ENCODE peak calls at places on chromosomes 2 and 18, in four cellular contexts. B, D, E and M are unnamed samples.

GRCh38 chr2:54559593-54560145 is 103.5 kb downstream of the SPTBN1 start:
- DNase-seq in E (no peak), D (peak), B (peak), M (peak)

GRCh38 chr2:186919272-186919671 is 70.3 kb upstream of the ZSWIM2 start:
- DNase-seq in E (no peak), B (peak), D (peak), M (no peak)

GRCh38 chr18:77249583-77250500 is at the start of gene GALR1:
- DNase-seq in B (no peak), D (no peak), E (no peak), M (peak)

GRCh38 chr2:33372940-33373553 is 103.4 kb upstream of the RASGRP3 start:
- DNase-seq in B (peak), E (no peak), D (peak), M (peak)

GRCh38 chr2:159712194-159712928 is at the start of gene MARCHF7:
- DNase-seq in E (peak), D (peak), B (peak), M (peak)

GRCh38 chr2:85291425-85292023 is 36.3 kb downstream of the TGOLN2 start:
- DNase-seq in D (no peak), B (no peak), E (no peak), M (no peak)

GRCh38 chr2:215970425-215970824 is 42.9 kb downstream of the MREG start:
- DNase-seq in E (no peak), B (no peak), D (peak), M (no peak)

GRCh38 chr2:239055756-239056493 is 208.0 kb downstream of the TWIST2 start:
- DNase-seq in D (no peak), B (peak), E (no peak), M (no peak)

GRCh38 chr2:226760412-226761194 is 39.0 kb downstream of the IRS1 start:
- DNase-seq in E (no peak), B (peak), D (peak), M (no peak)

GRCh38 chr2:45776160-45776955 is 124.9 kb downstream of the PRKCE start:
- DNase-seq in E (no peak), D (peak), B (peak), M (no peak)

GRCh38 chr2:10544252-10544651 is 96.1 kb upstream of the ODC1 start:
- DNase-seq in D (no peak), E (no peak), B (no peak), M (no peak)

GRCh38 chr2:100246163-100247145 is 75.8 kb downstream of the LONRF2 start:
- DNase-seq in B (no peak), D (no peak), E (no peak), M (peak)

GRCh38 chr2:8303322-8303832 is 378.5 kb upstream of the ID2 start:
- DNase-seq in D (no peak), B (no peak), E (peak), M (no peak)

GRCh38 chr2:26245231-26245732 is 543 bp downstream of the HADHB start:
- DNase-seq in D (peak), E (peak), B (no peak), M (peak)

GRCh38 chr2:199307461-199307860 is 150.3 kb downstream of the SATB2 start:
- DNase-seq in D (peak), B (no peak), E (no peak), M (no peak)

GRCh38 chr2:237202288-237203030 is 116.8 kb downstream of the COPS8 start:
- DNase-seq in B (no peak), E (no peak), D (no peak), M (no peak)

GRCh38 chr18:8987250-8987649 is 115.2 kb upstream of the NDUFV2 start:
- DNase-seq in D (peak), E (no peak), B (peak), M (no peak)

GRCh38 chr2:60867007-60867406 is 14.4 kb upstream of the REL start:
- DNase-seq in B (no peak), E (no peak), D (no peak), M (no peak)

GRCh38 chr2:206250041-206250897 is 24.2 kb upstream of the ZDBF2 start:
- DNase-seq in B (peak), D (peak), E (no peak), M (no peak)

GRCh38 chr18:44051088-44051487 is 629.6 kb upstream of the SETBP1 start:
- DNase-seq in E (no peak), B (no peak), D (no peak), M (no peak)

GRCh38 chr2:20365249-20365817 is 14.7 kb upstream of the PUM2 start:
- DNase-seq in B (peak), E (no peak), D (peak), M (no peak)

GRCh38 chr18:77012120-77012519 is 120.5 kb downstream of the MBP start:
- DNase-seq in B (no peak), D (no peak), E (no peak), M (no peak)

GRCh38 chr18:33700513-33700976 is 122.5 kb downstream of the ASXL3 start:
- DNase-seq in D (no peak), E (no peak), B (no peak), M (no peak)

GRCh38 chr2:17878222-17879136 is at the start of gene KCNS3:
- DNase-seq in E (peak), D (peak), B (peak), M (peak)

GRCh38 chr18:32761231-32761785 is 11.5 kb downstream of the KLHL14 start:
- DNase-seq in E (no peak), B (no peak), D (no peak), M (no peak)

GRCh38 chr2:127864877-127865276 is 6.9 kb upstream of the POLR2D start:
- DNase-seq in D (no peak), E (no peak), B (no peak), M (no peak)

GRCh38 chr2:119338826-119339561 is 27.6 kb downstream of the C2orf76 start:
- DNase-seq in B (no peak), E (peak), D (no peak), M (no peak)

GRCh38 chr2:138274421-138275291 is 226.9 kb upstream of the SPOPL start:
- DNase-seq in B (peak), E (no peak), D (peak), M (no peak)

GRCh38 chr2:219024059-219024458 is 17.3 kb downstream of the CFAP65 start:
- DNase-seq in D (no peak), B (no peak), E (no peak), M (no peak)

GRCh38 chr2:66888791-66889631 is 454.1 kb downstream of the MEIS1 start:
- DNase-seq in D (peak), B (peak), E (no peak), M (no peak)

GRCh38 chr2:228841877-228842276 is 429.2 kb downstream of the PID1 start:
- DNase-seq in E (no peak), D (no peak), B (peak), M (no peak)

GRCh38 chr2:44598330-44598729 is 236.6 kb downstream of the CAMKMT start:
- DNase-seq in E (no peak), D (no peak), B (no peak), M (no peak)

GRCh38 chr2:95022309-95023221 is 2.9 kb upstream of the MAL start:
- DNase-seq in D (peak), E (peak), B (peak), M (peak)

GRCh38 chr2:95024960-95025405 is 525 bp upstream of the MAL start:
- DNase-seq in D (no peak), B (no peak), E (no peak), M (no peak)

GRCh38 chr2:95021847-95022246 is 3.7 kb upstream of the MAL start:
- DNase-seq in D (no peak), B (no peak), E (no peak), M (no peak)

GRCh38 chr2:95024306-95024880 is 1.1 kb upstream of the MAL start:
- DNase-seq in B (no peak), E (no peak), D (no peak), M (no peak)

GRCh38 chr2:95023222-95023597 is 2.3 kb upstream of the MAL start:
- DNase-seq in B (no peak), D (no peak), E (no peak), M (no peak)
- TF ChIP-seq CTCF in B (no peak), D (no peak), E (no peak), M (no peak)

GRCh38 chr2:231928481-231928880 is 2.3 kb upstream of the NPPC start:
- DNase-seq in E (no peak), B (no peak), D (no peak), M (peak)
- TF ChIP-seq CTCF in E (no peak), B (no peak), D (peak), M (no peak)

GRCh38 chr2:241219030-241219382 is 30.5 kb downstream of the ANO7 start:
- DNase-seq in E (no peak), B (no peak), D (no peak), M (no peak)
- TF ChIP-seq CTCF in E (no peak), B (no peak), D (no peak), M (no peak)

DNA sequence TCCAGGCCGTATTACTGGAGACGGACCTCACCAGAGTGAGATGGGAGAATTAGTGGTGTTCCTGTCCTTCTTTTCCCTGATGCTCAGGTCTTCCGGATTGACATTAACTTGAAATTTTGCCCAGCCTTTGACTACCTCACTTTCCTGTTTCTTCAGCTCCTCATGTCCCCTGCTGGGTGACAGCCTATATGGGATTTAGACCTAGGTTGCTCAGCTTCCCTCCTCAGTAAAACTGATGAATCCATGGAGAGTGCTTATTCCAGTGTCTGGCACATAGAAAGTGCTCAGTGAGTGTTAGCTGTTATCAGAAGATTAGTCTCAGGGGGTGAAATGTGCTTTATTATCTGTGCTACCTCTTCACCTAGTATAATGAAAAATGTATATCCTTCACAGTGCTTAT is 30.0 kb downstream of the CRIM1 start:
- DNase-seq in D (no peak), E (no peak), B (no peak), M (no peak)
- TF ChIP-seq CTCF in D (no peak), E (no peak), B (no peak), M (no peak)

DNA sequence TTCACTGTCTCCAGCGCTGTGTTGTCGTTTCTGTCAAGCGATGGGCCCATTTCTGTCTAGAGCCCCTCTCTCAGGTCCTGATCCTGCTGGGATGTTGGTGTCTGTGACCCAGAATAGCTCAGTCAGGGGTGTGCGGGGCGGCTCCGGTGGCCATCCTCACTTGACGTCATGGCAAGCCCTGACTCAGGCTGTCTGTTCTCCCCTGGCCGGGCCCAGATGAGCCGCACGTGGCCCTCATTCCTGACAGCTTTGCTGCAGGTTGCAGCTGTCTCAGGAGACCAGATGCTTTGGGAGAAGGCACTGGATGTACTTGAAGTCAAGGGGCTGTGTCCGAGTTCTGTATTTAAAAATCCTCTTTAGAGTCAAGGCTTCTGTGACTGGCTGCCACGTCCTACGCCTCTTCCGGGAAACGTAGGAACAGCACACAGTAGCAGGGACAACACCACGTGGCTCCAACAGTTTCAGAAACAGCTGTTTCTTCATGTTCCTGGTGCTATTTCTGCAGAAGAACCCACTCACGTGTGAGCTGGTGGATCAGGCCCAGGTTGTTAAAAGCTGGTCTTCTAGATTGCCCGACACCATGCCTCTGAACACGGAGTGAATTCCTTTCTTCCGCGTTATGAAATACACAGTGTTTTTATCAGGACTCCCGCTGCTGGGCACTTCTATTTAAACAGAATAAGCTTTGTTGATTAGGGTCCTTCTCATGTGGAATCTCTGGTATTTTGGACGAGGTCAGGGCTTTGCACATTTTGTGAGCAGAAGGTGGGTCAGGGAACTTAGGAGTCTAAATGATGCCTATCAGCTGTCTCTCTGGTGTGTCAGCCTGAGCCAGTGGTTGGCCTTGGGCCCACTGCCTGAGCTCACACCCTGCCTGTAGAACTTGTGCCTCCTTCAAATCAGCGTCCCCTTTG is 28.3 kb upstream of the NTSR2 start:
- DNase-seq in D (peak), B (peak), E (peak), M (no peak)
- TF ChIP-seq CTCF in D (no peak), B (no peak), E (peak), M (no peak)

DNA sequence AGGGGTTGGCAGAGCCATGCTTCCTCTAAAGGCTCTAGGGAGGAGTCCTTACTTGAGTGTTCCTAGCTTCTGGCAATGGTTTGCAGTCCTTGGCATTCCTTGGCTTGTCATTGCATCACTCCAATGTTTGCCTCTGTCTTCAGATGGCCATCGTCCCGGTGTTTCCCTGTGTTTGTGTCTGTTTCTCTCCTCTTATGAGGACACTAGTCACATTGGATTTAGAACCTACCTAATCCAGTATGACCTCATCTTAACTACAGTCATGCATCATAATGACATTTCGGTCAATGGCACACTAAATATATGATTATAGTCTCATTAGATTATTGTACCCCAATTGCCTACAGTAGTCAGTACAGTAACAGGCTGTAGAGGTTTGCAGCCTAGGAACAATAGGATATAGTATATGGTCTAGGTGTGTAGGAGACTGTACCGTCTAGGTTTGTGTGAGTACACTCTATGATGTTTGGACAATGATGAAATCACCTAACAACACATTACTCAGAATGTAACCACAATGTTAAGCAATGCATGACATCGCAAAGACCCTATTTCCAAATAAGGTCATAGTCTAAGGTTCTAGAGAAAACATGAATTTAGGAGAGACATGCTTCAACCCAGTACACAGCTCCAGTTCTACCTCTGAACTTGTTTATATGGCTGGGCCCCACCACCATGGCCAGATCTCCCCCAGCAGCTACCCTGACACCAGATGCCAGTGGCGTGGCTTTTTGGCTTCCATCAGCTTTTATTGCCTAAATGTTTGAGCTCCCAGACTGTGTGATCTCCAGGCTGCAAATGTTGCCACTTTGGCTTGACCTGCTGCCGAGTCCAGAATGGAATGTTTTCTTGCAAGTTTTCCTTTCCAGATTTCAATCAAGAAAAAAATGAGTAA is 22.1 kb downstream of the SRD5A2 start:
- DNase-seq in E (no peak), B (peak), D (peak), M (no peak)
- TF ChIP-seq CTCF in E (no peak), B (no peak), D (no peak), M (no peak)

GRCh38 chr18:25231327-25231691 is 120.7 kb downstream of the ZNF521 start:
- DNase-seq in E (no peak), B (no peak), D (no peak), M (no peak)

GRCh38 chr18:25229858-25230257 is 122.1 kb downstream of the ZNF521 start:
- DNase-seq in B (peak), E (no peak), D (no peak), M (no peak)

GRCh38 chr18:25230658-25231326 is 121.2 kb downstream of the ZNF521 start:
- DNase-seq in B (peak), D (peak), E (peak), M (peak)

GRCh38 chr18:25228410-25228809 is 123.6 kb downstream of the ZNF521 start:
- DNase-seq in D (no peak), E (no peak), B (no peak), M (no peak)

GRCh38 chr18:25229080-25229479 is 122.9 kb downstream of the ZNF521 start:
- DNase-seq in E (no peak), D (peak), B (peak), M (peak)
- TF ChIP-seq CTCF in E (no peak), D (no peak), B (no peak), M (no peak)

DNA sequence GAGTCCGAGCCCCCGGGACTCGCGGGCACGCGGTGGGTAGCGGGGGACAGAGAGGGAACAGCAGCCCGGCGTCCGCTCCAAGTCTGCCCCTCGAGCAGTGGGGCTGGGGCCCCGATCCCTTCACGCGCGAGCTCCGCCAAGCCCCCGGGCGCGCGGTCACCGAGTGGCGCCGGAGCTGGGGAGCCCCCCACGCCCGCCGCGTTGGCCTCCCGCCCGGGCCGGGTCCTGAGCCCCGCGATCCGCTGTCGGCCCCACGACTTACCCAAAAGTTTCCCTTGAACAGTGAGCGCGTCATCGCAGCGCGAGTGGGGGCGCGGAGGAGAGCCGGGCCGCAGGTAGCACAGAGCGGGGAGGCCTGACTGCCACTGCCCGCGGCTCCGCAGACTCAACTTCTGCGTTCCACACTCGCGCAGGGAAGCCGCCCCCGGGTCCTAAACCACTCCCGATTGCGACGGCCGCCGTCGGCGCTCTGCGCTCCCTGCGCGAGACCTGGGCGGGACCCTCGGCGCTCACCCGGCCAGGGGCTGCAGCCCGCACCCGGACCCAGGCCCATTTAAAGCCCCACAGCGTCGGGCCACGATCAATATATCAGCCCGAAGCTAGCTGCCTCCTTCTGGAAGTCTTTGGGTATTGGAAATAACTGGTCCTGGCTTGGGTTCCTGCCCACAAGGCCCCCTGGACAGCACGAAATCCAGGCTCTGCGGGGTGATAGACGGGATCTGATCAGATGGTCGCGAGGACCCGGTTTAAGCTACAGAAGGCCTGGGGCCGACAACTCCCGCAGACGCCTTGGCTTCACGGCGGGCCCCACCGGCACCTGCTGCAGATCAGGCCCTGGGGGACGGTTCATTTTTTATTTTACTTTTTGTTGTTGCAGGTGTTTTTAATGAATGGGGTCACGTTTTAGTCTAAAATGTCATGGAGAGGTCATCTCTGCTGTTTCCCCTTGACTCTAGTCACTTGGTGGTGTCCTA is at the start of gene PSTPIP2:
- DNase-seq in B (peak), D (peak), E (peak), M (peak)
- TF ChIP-seq CTCF in B (no peak), D (no peak), E (peak), M (no peak)